ENCODE peak calls at places on chromosomes 2 and 18, in four cellular contexts. R is cardiac fibroblast; H is nucleus accumbens; A is central memory CD4-positive, alpha-beta T cell. Q is an unnamed sample.

GRCh38 chr2:168992591-168993349 is 38.4 kb downstream of the ABCB11 start:
- DNase-seq in R (peak), H (no peak), A (no peak), Q (no peak)

GRCh38 chr18:957829-958228 is 53.2 kb downstream of the ADCYAP1 start:
- DNase-seq in R (no peak), H (no peak), A (no peak), Q (no peak)

GRCh38 chr2:68908392-68908970 is 37.3 kb upstream of the BMP10 start:
- DNase-seq in R (peak), H (no peak), A (peak), Q (no peak)

GRCh38 chr2:119338282-119338681 is 28.4 kb downstream of the C2orf76 start:
- DNase-seq in R (no peak), H (no peak), A (no peak), Q (no peak)

GRCh38 chr2:229610359-229610758 is 104.0 kb downstream of the DNER start:
- DNase-seq in R (peak), H (no peak), A (no peak), Q (no peak)

GRCh38 chr18:68520406-68521075 is 194.4 kb downstream of the TMX3 start:
- DNase-seq in R (no peak), H (no peak), A (no peak), Q (no peak)

GRCh38 chr18:45920367-45920766 is 46.8 kb downstream of the EPG5 start:
- DNase-seq in R (peak), H (peak), A (no peak), Q (peak)

GRCh38 chr18:7957297-7957696 is 390.2 kb downstream of the PTPRM start:
- DNase-seq in R (no peak), H (no peak), A (no peak), Q (no peak)

GRCh38 chr18:22048221-22048620 is 121.2 kb upstream of the GATA6 start:
- DNase-seq in R (no peak), H (no peak), A (no peak), Q (no peak)

GRCh38 chr2:54422072-54422581 is 34.0 kb upstream of the SPTBN1 start:
- DNase-seq in R (no peak), H (no peak), A (peak), Q (no peak)

GRCh38 chr2:20452551-20452950 is 5.7 kb downstream of the RHOB start:
- DNase-seq in R (peak), H (no peak), A (no peak), Q (peak)

GRCh38 chr18:32767400-32767799 is 5.4 kb downstream of the KLHL14 start:
- DNase-seq in R (no peak), H (no peak), A (no peak), Q (no peak)

GRCh38 chr2:74304332-74305148 is 38.7 kb downstream of the SLC4A5 start:
- DNase-seq in R (peak), H (no peak), A (no peak), Q (no peak)

GRCh38 chr2:22784586-22784985 is 600.4 kb upstream of the KLHL29 start:
- DNase-seq in R (no peak), H (no peak), A (no peak), Q (no peak)

GRCh38 chr18:25180974-25181373 is 171.0 kb downstream of the ZNF521 start:
- DNase-seq in R (peak), H (no peak), A (no peak), Q (no peak)

GRCh38 chr18:75524181-75524580 is 96.7 kb upstream of the SMIM21 start:
- DNase-seq in R (no peak), H (no peak), A (no peak), Q (no peak)

GRCh38 chr2:154974041-154974440 is 275.5 kb downstream of the KCNJ3 start:
- DNase-seq in R (no peak), H (no peak), A (no peak), Q (no peak)

GRCh38 chr18:22473366-22473765 is 55.7 kb upstream of the CTAGE1 start:
- DNase-seq in R (no peak), H (no peak), A (no peak), Q (no peak)

GRCh38 chr2:216404010-216404618 is 8.2 kb upstream of the SMARCAL1 start:
- DNase-seq in R (peak), H (peak), A (peak), Q (peak)

GRCh38 chr2:148590613-148591012 is 53.9 kb upstream of the EPC2 start:
- DNase-seq in R (no peak), H (no peak), A (no peak), Q (no peak)

GRCh38 chr18:7281579-7281978 is 50.7 kb downstream of the LRRC30 start:
- DNase-seq in R (no peak), H (no peak), A (no peak), Q (no peak)

GRCh38 chr2:241540766-241541561 is 17.6 kb upstream of the BOK start:
- DNase-seq in R (peak), H (no peak), A (peak), Q (peak)